ENCODE peak calls at places on chromosome 9, in five cellular contexts. One of them, this sample, is unnamed.
A peak's percentile ranks its signal among the peaks of the same experiment; 100 is the strongest.

GRCh38 chr9:128160603-128160987 is 530 bp downstream of the BBLN start:
- DNase-seq in NCI-H1417: peak; percentile 65
- DNase-seq in activated T-cell treated with anti-CD3 and anti-CD28 coated beads, Interleukin-2, amount 50 U/mL, for 48 hours: peak; percentile 73
- DNase-seq in activated gamma-delta T cell treated with Interleukin-2 at 50 U/mL for 16 hours: peak; percentile 34
- DNase-seq in cardiac muscle cell: no peak
- DNase-seq in this sample: no peak

GRCh38 chr9:36815566-36816348 is 218.3 kb downstream of the PAX5 start:
- DNase-seq in NCI-H1417: no peak
- DNase-seq in activated T-cell treated with anti-CD3 and anti-CD28 coated beads, Interleukin-2, amount 50 U/mL, for 48 hours: no peak
- DNase-seq in activated gamma-delta T cell treated with Interleukin-2 at 50 U/mL for 16 hours: no peak
- DNase-seq in cardiac muscle cell: no peak
- DNase-seq in this sample: no peak

GRCh38 chr9:11086561-11086960 is 473.8 kb upstream of the PTPRD start:
- DNase-seq in NCI-H1417: no peak
- DNase-seq in activated T-cell treated with anti-CD3 and anti-CD28 coated beads, Interleukin-2, amount 50 U/mL, for 48 hours: no peak
- DNase-seq in activated gamma-delta T cell treated with Interleukin-2 at 50 U/mL for 16 hours: no peak
- DNase-seq in cardiac muscle cell: no peak
- DNase-seq in this sample: no peak

GRCh38 chr9:121750715-121751623 is 99.5 kb downstream of the DAB2IP start:
- DNase-seq in NCI-H1417: no peak
- DNase-seq in activated T-cell treated with anti-CD3 and anti-CD28 coated beads, Interleukin-2, amount 50 U/mL, for 48 hours: no peak
- DNase-seq in activated gamma-delta T cell treated with Interleukin-2 at 50 U/mL for 16 hours: no peak
- DNase-seq in cardiac muscle cell: no peak
- DNase-seq in this sample: no peak

GRCh38 chr9:87267701-87268100 is 230.0 kb upstream of the DAPK1 start:
- DNase-seq in NCI-H1417: no peak
- DNase-seq in activated T-cell treated with anti-CD3 and anti-CD28 coated beads, Interleukin-2, amount 50 U/mL, for 48 hours: no peak
- DNase-seq in activated gamma-delta T cell treated with Interleukin-2 at 50 U/mL for 16 hours: no peak
- DNase-seq in cardiac muscle cell: no peak
- DNase-seq in this sample: no peak

GRCh38 chr9:2158111-2158610 is 143.0 kb downstream of the SMARCA2 start:
- DNase-seq in NCI-H1417: peak; percentile 81
- DNase-seq in activated T-cell treated with anti-CD3 and anti-CD28 coated beads, Interleukin-2, amount 50 U/mL, for 48 hours: peak; percentile 45
- DNase-seq in activated gamma-delta T cell treated with Interleukin-2 at 50 U/mL for 16 hours: peak; percentile 15
- DNase-seq in cardiac muscle cell: peak; percentile 6
- DNase-seq in this sample: peak; percentile 21

GRCh38 chr9:131116281-131117101 is 8.9 kb upstream of the NUP214 start:
- DNase-seq in NCI-H1417: no peak
- DNase-seq in activated T-cell treated with anti-CD3 and anti-CD28 coated beads, Interleukin-2, amount 50 U/mL, for 48 hours: no peak
- DNase-seq in activated gamma-delta T cell treated with Interleukin-2 at 50 U/mL for 16 hours: no peak
- DNase-seq in cardiac muscle cell: no peak
- DNase-seq in this sample: no peak

GRCh38 chr9:134619456-134619982 is 22.1 kb upstream of the COL5A1 start:
- DNase-seq in NCI-H1417: no peak
- DNase-seq in activated T-cell treated with anti-CD3 and anti-CD28 coated beads, Interleukin-2, amount 50 U/mL, for 48 hours: no peak
- DNase-seq in activated gamma-delta T cell treated with Interleukin-2 at 50 U/mL for 16 hours: no peak
- DNase-seq in cardiac muscle cell: no peak
- DNase-seq in this sample: no peak

GRCh38 chr9:2228132-2228531 is 213.0 kb downstream of the SMARCA2 start:
- DNase-seq in NCI-H1417: peak; percentile 23
- DNase-seq in activated T-cell treated with anti-CD3 and anti-CD28 coated beads, Interleukin-2, amount 50 U/mL, for 48 hours: peak; percentile 32
- DNase-seq in activated gamma-delta T cell treated with Interleukin-2 at 50 U/mL for 16 hours: no peak
- DNase-seq in cardiac muscle cell: no peak
- DNase-seq in this sample: peak; percentile 58

GRCh38 chr9:26132913-26133312 is 454.7 kb upstream of the TUSC1 start:
- DNase-seq in NCI-H1417: no peak
- DNase-seq in activated T-cell treated with anti-CD3 and anti-CD28 coated beads, Interleukin-2, amount 50 U/mL, for 48 hours: no peak
- DNase-seq in activated gamma-delta T cell treated with Interleukin-2 at 50 U/mL for 16 hours: no peak
- DNase-seq in cardiac muscle cell: no peak
- DNase-seq in this sample: no peak

GRCh38 chr9:27194401-27195091 is 85.5 kb downstream of the TEK start:
- DNase-seq in NCI-H1417: no peak
- DNase-seq in activated T-cell treated with anti-CD3 and anti-CD28 coated beads, Interleukin-2, amount 50 U/mL, for 48 hours: no peak
- DNase-seq in activated gamma-delta T cell treated with Interleukin-2 at 50 U/mL for 16 hours: no peak
- DNase-seq in cardiac muscle cell: no peak
- DNase-seq in this sample: no peak

GRCh38 chr9:27548055-27548741 is 18.6 kb upstream of the MOB3B start:
- DNase-seq in NCI-H1417: peak; percentile 55
- DNase-seq in activated T-cell treated with anti-CD3 and anti-CD28 coated beads, Interleukin-2, amount 50 U/mL, for 48 hours: no peak
- DNase-seq in activated gamma-delta T cell treated with Interleukin-2 at 50 U/mL for 16 hours: no peak
- DNase-seq in cardiac muscle cell: peak; percentile 63
- DNase-seq in this sample: no peak

GRCh38 chr9:1768561-1768960 is 246.6 kb upstream of the SMARCA2 start:
- DNase-seq in NCI-H1417: no peak
- DNase-seq in activated T-cell treated with anti-CD3 and anti-CD28 coated beads, Interleukin-2, amount 50 U/mL, for 48 hours: no peak
- DNase-seq in activated gamma-delta T cell treated with Interleukin-2 at 50 U/mL for 16 hours: no peak
- DNase-seq in cardiac muscle cell: no peak
- DNase-seq in this sample: no peak

GRCh38 chr9:121863931-121864330 is 212.5 kb downstream of the DAB2IP start:
- DNase-seq in NCI-H1417: no peak
- DNase-seq in activated T-cell treated with anti-CD3 and anti-CD28 coated beads, Interleukin-2, amount 50 U/mL, for 48 hours: no peak
- DNase-seq in activated gamma-delta T cell treated with Interleukin-2 at 50 U/mL for 16 hours: no peak
- DNase-seq in cardiac muscle cell: no peak
- DNase-seq in this sample: no peak

GRCh38 chr9:105055922-105056321 is 128.0 kb upstream of the ABCA1 start:
- DNase-seq in NCI-H1417: no peak
- DNase-seq in activated T-cell treated with anti-CD3 and anti-CD28 coated beads, Interleukin-2, amount 50 U/mL, for 48 hours: no peak
- DNase-seq in activated gamma-delta T cell treated with Interleukin-2 at 50 U/mL for 16 hours: no peak
- DNase-seq in cardiac muscle cell: peak; percentile 13
- DNase-seq in this sample: no peak

GRCh38 chr9:84079994-84080393 is 99.4 kb downstream of the RMI1 start:
- DNase-seq in NCI-H1417: no peak
- DNase-seq in activated T-cell treated with anti-CD3 and anti-CD28 coated beads, Interleukin-2, amount 50 U/mL, for 48 hours: no peak
- DNase-seq in activated gamma-delta T cell treated with Interleukin-2 at 50 U/mL for 16 hours: no peak
- DNase-seq in cardiac muscle cell: no peak
- DNase-seq in this sample: no peak

GRCh38 chr9:113675475-113675941 is 200.6 kb upstream of the ZNF618 start:
- DNase-seq in NCI-H1417: no peak
- DNase-seq in activated T-cell treated with anti-CD3 and anti-CD28 coated beads, Interleukin-2, amount 50 U/mL, for 48 hours: no peak
- DNase-seq in activated gamma-delta T cell treated with Interleukin-2 at 50 U/mL for 16 hours: no peak
- DNase-seq in cardiac muscle cell: no peak
- DNase-seq in this sample: no peak

GRCh38 chr9:114132550-114132918 is 22.8 kb upstream of the COL27A1 start:
- DNase-seq in NCI-H1417: no peak
- DNase-seq in activated T-cell treated with anti-CD3 and anti-CD28 coated beads, Interleukin-2, amount 50 U/mL, for 48 hours: no peak
- DNase-seq in activated gamma-delta T cell treated with Interleukin-2 at 50 U/mL for 16 hours: no peak
- DNase-seq in cardiac muscle cell: no peak
- DNase-seq in this sample: no peak

GRCh38 chr9:137243626-137244485 is 2.8 kb downstream of the TUBB4B start:
- DNase-seq in NCI-H1417: peak; percentile 73
- DNase-seq in activated T-cell treated with anti-CD3 and anti-CD28 coated beads, Interleukin-2, amount 50 U/mL, for 48 hours: no peak
- DNase-seq in activated gamma-delta T cell treated with Interleukin-2 at 50 U/mL for 16 hours: no peak
- DNase-seq in cardiac muscle cell: no peak
- DNase-seq in this sample: no peak

GRCh38 chr9:12908910-12909309 is 134.1 kb downstream of the LURAP1L start:
- DNase-seq in NCI-H1417: peak; percentile 40
- DNase-seq in activated T-cell treated with anti-CD3 and anti-CD28 coated beads, Interleukin-2, amount 50 U/mL, for 48 hours: no peak
- DNase-seq in activated gamma-delta T cell treated with Interleukin-2 at 50 U/mL for 16 hours: no peak
- DNase-seq in cardiac muscle cell: no peak
- DNase-seq in this sample: peak; percentile 44

This sample was measured in NCI-H748 treated with DMSO at 0.1 percent for 48 hours.